ENCODE peak calls at places on chromosomes 13 and 19, in nine cellular contexts. One of them, this sample, is unnamed.

GRCh38 chr13:106520205-106521004 is 15.1 kb downstream of the EFNB2 start:
- DNase-seq in naive thymus-derived CD4-positive, alpha-beta T cell: no peak
- DNase-seq in neural progenitor cell: peak; percentile 52
- DNase-seq in esophagus squamous epithelium: no peak
- DNase-seq in suprapubic skin: no peak
- DNase-seq in psoas muscle: no peak
- DNase-seq in CD8-positive, alpha-beta memory T cell: no peak
- DNase-seq in mammary epithelial cell: no peak
- DNase-seq in CD4-positive, CD25-positive, alpha-beta regulatory T cell: no peak
- DNase-seq in this sample: no peak

GRCh38 chr13:113724016-113724758 is 34.8 kb upstream of the TMEM255B start:
- DNase-seq in naive thymus-derived CD4-positive, alpha-beta T cell: no peak
- DNase-seq in neural progenitor cell: no peak
- DNase-seq in esophagus squamous epithelium: no peak
- DNase-seq in suprapubic skin: no peak
- DNase-seq in psoas muscle: no peak
- DNase-seq in CD8-positive, alpha-beta memory T cell: no peak
- DNase-seq in mammary epithelial cell: no peak
- DNase-seq in CD4-positive, CD25-positive, alpha-beta regulatory T cell: no peak
- DNase-seq in this sample: peak; percentile 43

GRCh38 chr13:25608181-25608580 is 236.4 kb downstream of the ATP8A2 start:
- DNase-seq in naive thymus-derived CD4-positive, alpha-beta T cell: no peak
- DNase-seq in neural progenitor cell: no peak
- DNase-seq in esophagus squamous epithelium: no peak
- DNase-seq in suprapubic skin: no peak
- DNase-seq in psoas muscle: no peak
- DNase-seq in CD8-positive, alpha-beta memory T cell: no peak
- DNase-seq in mammary epithelial cell: no peak
- DNase-seq in CD4-positive, CD25-positive, alpha-beta regulatory T cell: no peak
- DNase-seq in this sample: no peak

GRCh38 chr13:109740121-109740520 is 46.3 kb downstream of the IRS2 start:
- DNase-seq in naive thymus-derived CD4-positive, alpha-beta T cell: no peak
- DNase-seq in neural progenitor cell: no peak
- DNase-seq in esophagus squamous epithelium: no peak
- DNase-seq in suprapubic skin: no peak
- DNase-seq in psoas muscle: no peak
- DNase-seq in CD8-positive, alpha-beta memory T cell: no peak
- DNase-seq in mammary epithelial cell: no peak
- DNase-seq in CD4-positive, CD25-positive, alpha-beta regulatory T cell: no peak
- DNase-seq in this sample: no peak

GRCh38 chr19:335072-335471 is 9.5 kb downstream of the MIER2 start:
- DNase-seq in naive thymus-derived CD4-positive, alpha-beta T cell: no peak
- DNase-seq in neural progenitor cell: no peak
- DNase-seq in esophagus squamous epithelium: no peak
- DNase-seq in suprapubic skin: peak; percentile 57
- DNase-seq in psoas muscle: no peak
- DNase-seq in CD8-positive, alpha-beta memory T cell: no peak
- DNase-seq in mammary epithelial cell: no peak
- DNase-seq in CD4-positive, CD25-positive, alpha-beta regulatory T cell: no peak
- DNase-seq in this sample: no peak

GRCh38 chr19:677201-677600 is 1.0 kb downstream of the FSTL3 start:
- DNase-seq in naive thymus-derived CD4-positive, alpha-beta T cell: no peak
- DNase-seq in neural progenitor cell: no peak
- DNase-seq in esophagus squamous epithelium: no peak
- DNase-seq in suprapubic skin: no peak
- DNase-seq in psoas muscle: peak; percentile 87
- DNase-seq in CD8-positive, alpha-beta memory T cell: no peak
- DNase-seq in mammary epithelial cell: peak; percentile 83
- DNase-seq in CD4-positive, CD25-positive, alpha-beta regulatory T cell: no peak
- DNase-seq in this sample: peak; percentile 80

GRCh38 chr19:23908165-23908564 is 6.5 kb upstream of the ZNF726 start:
- DNase-seq in naive thymus-derived CD4-positive, alpha-beta T cell: no peak
- DNase-seq in neural progenitor cell: no peak
- DNase-seq in esophagus squamous epithelium: no peak
- DNase-seq in suprapubic skin: no peak
- DNase-seq in psoas muscle: no peak
- DNase-seq in CD8-positive, alpha-beta memory T cell: no peak
- DNase-seq in mammary epithelial cell: no peak
- DNase-seq in CD4-positive, CD25-positive, alpha-beta regulatory T cell: no peak
- DNase-seq in this sample: no peak

GRCh38 chr19:33376423-33376822 is 2.9 kb downstream of the CEBPG start:
- DNase-seq in naive thymus-derived CD4-positive, alpha-beta T cell: no peak
- DNase-seq in neural progenitor cell: no peak
- DNase-seq in esophagus squamous epithelium: no peak
- DNase-seq in suprapubic skin: no peak
- DNase-seq in psoas muscle: peak; percentile 88
- DNase-seq in CD8-positive, alpha-beta memory T cell: no peak
- DNase-seq in mammary epithelial cell: peak; percentile 73
- DNase-seq in CD4-positive, CD25-positive, alpha-beta regulatory T cell: no peak
- DNase-seq in this sample: no peak

GRCh38 chr19:51439021-51439465 is 19.2 kb downstream of the SIGLEC8 start:
- DNase-seq in naive thymus-derived CD4-positive, alpha-beta T cell: no peak
- DNase-seq in neural progenitor cell: peak; percentile 26
- DNase-seq in esophagus squamous epithelium: no peak
- DNase-seq in suprapubic skin: no peak
- DNase-seq in psoas muscle: no peak
- DNase-seq in CD8-positive, alpha-beta memory T cell: peak; percentile 33
- DNase-seq in mammary epithelial cell: peak; percentile 18
- DNase-seq in CD4-positive, CD25-positive, alpha-beta regulatory T cell: peak; percentile 68
- DNase-seq in this sample: no peak

GRCh38 chr19:32719611-32720059 is at the start of gene TDRD12:
- DNase-seq in naive thymus-derived CD4-positive, alpha-beta T cell: no peak
- DNase-seq in neural progenitor cell: no peak
- DNase-seq in esophagus squamous epithelium: no peak
- DNase-seq in suprapubic skin: no peak
- DNase-seq in psoas muscle: no peak
- DNase-seq in CD8-positive, alpha-beta memory T cell: no peak
- DNase-seq in mammary epithelial cell: no peak
- DNase-seq in CD4-positive, CD25-positive, alpha-beta regulatory T cell: no peak
- DNase-seq in this sample: no peak

GRCh38 chr19:6055013-6055795 is 55.1 kb downstream of the RFX2 start:
- DNase-seq in naive thymus-derived CD4-positive, alpha-beta T cell: no peak
- DNase-seq in neural progenitor cell: no peak
- DNase-seq in esophagus squamous epithelium: no peak
- DNase-seq in suprapubic skin: no peak
- DNase-seq in psoas muscle: no peak
- DNase-seq in CD8-positive, alpha-beta memory T cell: no peak
- DNase-seq in mammary epithelial cell: no peak
- DNase-seq in CD4-positive, CD25-positive, alpha-beta regulatory T cell: no peak
- DNase-seq in this sample: no peak

GRCh38 chr13:29702912-29703351 is 107.4 kb upstream of the SLC7A1 start:
- DNase-seq in naive thymus-derived CD4-positive, alpha-beta T cell: no peak
- DNase-seq in neural progenitor cell: no peak
- DNase-seq in esophagus squamous epithelium: no peak
- DNase-seq in suprapubic skin: no peak
- DNase-seq in psoas muscle: peak; percentile 38
- DNase-seq in CD8-positive, alpha-beta memory T cell: no peak
- DNase-seq in mammary epithelial cell: peak; percentile 90
- DNase-seq in CD4-positive, CD25-positive, alpha-beta regulatory T cell: no peak
- DNase-seq in this sample: no peak

GRCh38 chr13:24618219-24618955 is 61.8 kb upstream of the ATP12A start:
- DNase-seq in naive thymus-derived CD4-positive, alpha-beta T cell: peak; percentile 41
- DNase-seq in neural progenitor cell: no peak
- DNase-seq in esophagus squamous epithelium: no peak
- DNase-seq in suprapubic skin: no peak
- DNase-seq in psoas muscle: no peak
- DNase-seq in CD8-positive, alpha-beta memory T cell: peak; percentile 70
- DNase-seq in mammary epithelial cell: no peak
- DNase-seq in CD4-positive, CD25-positive, alpha-beta regulatory T cell: peak; percentile 91
- DNase-seq in this sample: no peak

GRCh38 chr13:21034602-21035190 is 26.7 kb downstream of the LATS2 start:
- DNase-seq in naive thymus-derived CD4-positive, alpha-beta T cell: no peak
- DNase-seq in neural progenitor cell: peak; percentile 35
- DNase-seq in esophagus squamous epithelium: no peak
- DNase-seq in suprapubic skin: no peak
- DNase-seq in psoas muscle: no peak
- DNase-seq in CD8-positive, alpha-beta memory T cell: no peak
- DNase-seq in mammary epithelial cell: no peak
- DNase-seq in CD4-positive, CD25-positive, alpha-beta regulatory T cell: no peak
- DNase-seq in this sample: no peak

GRCh38 chr13:99600318-99600717 is 99.0 kb downstream of the TM9SF2 start:
- DNase-seq in naive thymus-derived CD4-positive, alpha-beta T cell: no peak
- DNase-seq in neural progenitor cell: peak; percentile 66
- DNase-seq in esophagus squamous epithelium: no peak
- DNase-seq in suprapubic skin: no peak
- DNase-seq in psoas muscle: no peak
- DNase-seq in CD8-positive, alpha-beta memory T cell: peak; percentile 33
- DNase-seq in mammary epithelial cell: no peak
- DNase-seq in CD4-positive, CD25-positive, alpha-beta regulatory T cell: no peak
- DNase-seq in this sample: no peak

GRCh38 chr13:95128045-95128643 is 173.1 kb downstream of the ABCC4 start:
- DNase-seq in naive thymus-derived CD4-positive, alpha-beta T cell: no peak
- DNase-seq in neural progenitor cell: peak; percentile 21
- DNase-seq in esophagus squamous epithelium: no peak
- DNase-seq in suprapubic skin: no peak
- DNase-seq in psoas muscle: no peak
- DNase-seq in CD8-positive, alpha-beta memory T cell: no peak
- DNase-seq in mammary epithelial cell: no peak
- DNase-seq in CD4-positive, CD25-positive, alpha-beta regulatory T cell: no peak
- DNase-seq in this sample: no peak

GRCh38 chr19:16587031-16588023 is 15.1 kb upstream of the SLC35E1 start:
- DNase-seq in naive thymus-derived CD4-positive, alpha-beta T cell: peak; percentile 52
- DNase-seq in neural progenitor cell: no peak
- DNase-seq in esophagus squamous epithelium: no peak
- DNase-seq in suprapubic skin: no peak
- DNase-seq in psoas muscle: no peak
- DNase-seq in CD8-positive, alpha-beta memory T cell: peak; percentile 58
- DNase-seq in mammary epithelial cell: peak; percentile 61
- DNase-seq in CD4-positive, CD25-positive, alpha-beta regulatory T cell: peak; percentile 82
- DNase-seq in this sample: peak; percentile 75
- H3K4me3 ChIP-seq in naive thymus-derived CD4-positive, alpha-beta T cell: peak overlapping the region; percentile 50
- H3K4me3 ChIP-seq in neural progenitor cell: no peak overlapping the region
- H3K4me3 ChIP-seq in esophagus squamous epithelium: peak overlapping the region; percentile 14
- H3K4me3 ChIP-seq in suprapubic skin: peak overlapping the region; percentile 30
- H3K4me3 ChIP-seq in psoas muscle: peak overlapping the region; percentile 36
- H3K4me3 ChIP-seq in CD8-positive, alpha-beta memory T cell: peak overlapping the region; percentile 52
- H3K4me3 ChIP-seq in mammary epithelial cell: no peak overlapping the region
- H3K4me3 ChIP-seq in CD4-positive, CD25-positive, alpha-beta regulatory T cell: peak overlapping the region; percentile 78
- H3K4me3 ChIP-seq in this sample: peak overlapping the region; percentile 32

GRCh38 chr19:41530184-41530534 is 45.8 kb upstream of the CEACAM21 start:
- DNase-seq in naive thymus-derived CD4-positive, alpha-beta T cell: no peak
- DNase-seq in neural progenitor cell: no peak
- DNase-seq in esophagus squamous epithelium: no peak
- DNase-seq in suprapubic skin: no peak
- DNase-seq in psoas muscle: no peak
- DNase-seq in CD8-positive, alpha-beta memory T cell: no peak
- DNase-seq in mammary epithelial cell: no peak
- DNase-seq in CD4-positive, CD25-positive, alpha-beta regulatory T cell: no peak
- DNase-seq in this sample: no peak

GRCh38 chr19:41530761-41531301 is 45.1 kb upstream of the CEACAM21 start:
- DNase-seq in naive thymus-derived CD4-positive, alpha-beta T cell: no peak
- DNase-seq in neural progenitor cell: no peak
- DNase-seq in esophagus squamous epithelium: no peak
- DNase-seq in suprapubic skin: no peak
- DNase-seq in psoas muscle: no peak
- DNase-seq in CD8-positive, alpha-beta memory T cell: no peak
- DNase-seq in mammary epithelial cell: no peak
- DNase-seq in CD4-positive, CD25-positive, alpha-beta regulatory T cell: no peak
- DNase-seq in this sample: no peak

GRCh38 chr19:41528106-41528505 is 47.9 kb upstream of the CEACAM21 start:
- DNase-seq in naive thymus-derived CD4-positive, alpha-beta T cell: no peak
- DNase-seq in neural progenitor cell: no peak
- DNase-seq in esophagus squamous epithelium: no peak
- DNase-seq in suprapubic skin: no peak
- DNase-seq in psoas muscle: no peak
- DNase-seq in CD8-positive, alpha-beta memory T cell: no peak
- DNase-seq in mammary epithelial cell: peak; percentile 56
- DNase-seq in CD4-positive, CD25-positive, alpha-beta regulatory T cell: no peak
- DNase-seq in this sample: no peak

GRCh38 chr19:41529484-41530183 is 46.3 kb upstream of the CEACAM21 start:
- DNase-seq in naive thymus-derived CD4-positive, alpha-beta T cell: no peak
- DNase-seq in neural progenitor cell: no peak
- DNase-seq in esophagus squamous epithelium: no peak
- DNase-seq in suprapubic skin: no peak
- DNase-seq in psoas muscle: no peak
- DNase-seq in CD8-positive, alpha-beta memory T cell: no peak
- DNase-seq in mammary epithelial cell: no peak
- DNase-seq in CD4-positive, CD25-positive, alpha-beta regulatory T cell: no peak
- DNase-seq in this sample: no peak

DNA sequence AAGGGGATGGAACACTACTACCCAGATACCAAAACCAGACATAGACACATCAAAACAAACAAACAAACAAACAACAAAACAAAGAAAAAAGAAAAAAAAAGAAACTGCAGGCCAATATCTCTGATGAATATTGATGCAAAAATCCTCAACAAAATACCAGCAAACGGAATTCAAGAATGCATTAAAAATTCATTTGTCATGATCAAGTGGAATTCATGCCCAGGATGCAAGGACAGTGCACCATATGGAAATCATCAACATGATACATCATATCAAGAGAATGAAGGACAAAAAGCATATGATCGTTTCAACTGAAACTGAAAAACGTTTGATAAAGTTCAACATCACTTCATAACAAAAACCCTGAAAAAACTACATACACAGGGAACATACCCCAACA is 48.9 kb upstream of the CEACAM21 start:
- DNase-seq in naive thymus-derived CD4-positive, alpha-beta T cell: no peak
- DNase-seq in neural progenitor cell: no peak
- DNase-seq in esophagus squamous epithelium: no peak
- DNase-seq in suprapubic skin: no peak
- DNase-seq in psoas muscle: no peak
- DNase-seq in CD8-positive, alpha-beta memory T cell: no peak
- DNase-seq in mammary epithelial cell: no peak
- DNase-seq in CD4-positive, CD25-positive, alpha-beta regulatory T cell: no peak
- DNase-seq in this sample: no peak
- H3K27ac ChIP-seq in naive thymus-derived CD4-positive, alpha-beta T cell: no peak overlapping the region
- H3K27ac ChIP-seq in neural progenitor cell: no peak overlapping the region
- H3K27ac ChIP-seq in esophagus squamous epithelium: no peak overlapping the region
- H3K27ac ChIP-seq in suprapubic skin: no peak overlapping the region
- H3K27ac ChIP-seq in psoas muscle: no peak overlapping the region
- H3K27ac ChIP-seq in CD8-positive, alpha-beta memory T cell: no peak overlapping the region
- H3K27ac ChIP-seq in mammary epithelial cell: no peak overlapping the region
- H3K27ac ChIP-seq in CD4-positive, CD25-positive, alpha-beta regulatory T cell: no peak overlapping the region
- H3K27ac ChIP-seq in this sample: no peak overlapping the region

DNA sequence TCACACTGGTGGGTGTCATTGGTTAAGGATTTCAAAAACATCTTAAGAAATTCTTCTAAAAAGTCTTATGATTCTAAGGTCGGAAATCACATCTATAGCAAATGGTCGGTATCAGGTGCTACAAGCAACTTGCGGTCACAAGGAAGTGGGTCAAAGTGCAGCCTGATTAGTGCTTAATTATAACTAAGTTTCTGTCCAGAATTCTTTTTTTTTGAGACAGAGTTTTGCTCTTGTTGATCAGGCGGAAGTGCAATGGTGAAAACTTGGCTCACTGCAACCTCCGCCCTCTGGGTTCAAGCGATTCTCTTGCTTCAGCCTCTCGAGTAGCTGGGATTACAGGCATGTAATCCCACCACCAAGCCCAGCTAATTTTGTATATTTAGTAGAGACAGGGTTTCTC is 1.2 kb upstream of the GDF15 start:
- DNase-seq in naive thymus-derived CD4-positive, alpha-beta T cell: no peak
- DNase-seq in neural progenitor cell: no peak
- DNase-seq in esophagus squamous epithelium: no peak
- DNase-seq in suprapubic skin: no peak
- DNase-seq in psoas muscle: no peak
- DNase-seq in CD8-positive, alpha-beta memory T cell: no peak
- DNase-seq in mammary epithelial cell: no peak
- DNase-seq in CD4-positive, CD25-positive, alpha-beta regulatory T cell: no peak
- DNase-seq in this sample: no peak
- H3K4me1 ChIP-seq in naive thymus-derived CD4-positive, alpha-beta T cell: peaks cover 4% of the 10 kb centered on the region
- H3K4me1 ChIP-seq in neural progenitor cell: no peaks in the 10 kb centered on the region
- H3K4me1 ChIP-seq in esophagus squamous epithelium: peaks cover 35% of the 10 kb centered on the region
- H3K4me1 ChIP-seq in suprapubic skin: peaks cover 45% of the 10 kb centered on the region
- H3K4me1 ChIP-seq in psoas muscle: peaks cover 19% of the 10 kb centered on the region
- H3K4me1 ChIP-seq in CD8-positive, alpha-beta memory T cell: no peaks in the 10 kb centered on the region
- H3K4me1 ChIP-seq in mammary epithelial cell: peaks cover 26% of the 10 kb centered on the region
- H3K4me1 ChIP-seq in CD4-positive, CD25-positive, alpha-beta regulatory T cell: peaks cover 11% of the 10 kb centered on the region
- H3K4me1 ChIP-seq in this sample: peaks cover 60% of the 10 kb centered on the region

GRCh38 chr19:11260996-11261395 is 1.3 kb downstream of the DOCK6 start:
- DNase-seq in naive thymus-derived CD4-positive, alpha-beta T cell: no peak
- DNase-seq in neural progenitor cell: no peak
- DNase-seq in esophagus squamous epithelium: no peak
- DNase-seq in suprapubic skin: no peak
- DNase-seq in psoas muscle: no peak
- DNase-seq in CD8-positive, alpha-beta memory T cell: no peak
- DNase-seq in mammary epithelial cell: no peak
- DNase-seq in CD4-positive, CD25-positive, alpha-beta regulatory T cell: no peak
- DNase-seq in this sample: no peak
- H3K4me3 ChIP-seq in naive thymus-derived CD4-positive, alpha-beta T cell: no peak overlapping the region
- H3K4me3 ChIP-seq in neural progenitor cell: peak overlapping the region; percentile 96
- H3K4me3 ChIP-seq in esophagus squamous epithelium: peak overlapping the region; percentile 73
- H3K4me3 ChIP-seq in suprapubic skin: peak overlapping the region; percentile 91
- H3K4me3 ChIP-seq in psoas muscle: peak overlapping the region; percentile 70
- H3K4me3 ChIP-seq in CD8-positive, alpha-beta memory T cell: no peak overlapping the region
- H3K4me3 ChIP-seq in mammary epithelial cell: no peak overlapping the region
- H3K4me3 ChIP-seq in CD4-positive, CD25-positive, alpha-beta regulatory T cell: no peak overlapping the region
- H3K4me3 ChIP-seq in this sample: peak overlapping the region; percentile 77